ENCODE peak calls at places on chromosomes 2 and 18, in four cellular contexts. K is dorsolateral prefrontal cortex, F is fibroblast of mammary gland, S is RWPE1. G is an unnamed sample.

GRCh38 chr2:170714156-170715061 is 728 bp upstream of the SP5 start:
- DNase-seq in K (no peak), F (no peak), S (peak), G (no peak)

GRCh38 chr2:113700186-113700841 is 56.1 kb downstream of the SLC35F5 start:
- DNase-seq in K (no peak), F (no peak), S (no peak), G (no peak)

GRCh38 chr18:8499810-8500663 is 109.2 kb upstream of the RAB12 start:
- DNase-seq in K (no peak), F (no peak), S (no peak), G (no peak)

GRCh38 chr2:46257476-46257875 is 39.7 kb upstream of the EPAS1 start:
- DNase-seq in K (no peak), F (peak), S (no peak), G (no peak)

GRCh38 chr2:85769987-85770362 is 16.2 kb downstream of the ATOH8 start:
- DNase-seq in K (no peak), F (no peak), S (no peak), G (no peak)

GRCh38 chr2:176092270-176093144 is at the start of gene HOXD13:
- DNase-seq in K (no peak), F (no peak), S (no peak), G (no peak)

GRCh38 chr2:46135230-46135555 is 162.0 kb upstream of the EPAS1 start:
- DNase-seq in K (no peak), F (no peak), S (no peak), G (no peak)

GRCh38 chr2:6506311-6507258 is 359.1 kb downstream of the CMPK2 start:
- DNase-seq in K (no peak), F (peak), S (peak), G (no peak)

GRCh38 chr2:190670182-190670946 is 21.5 kb downstream of the NAB1 start:
- DNase-seq in K (no peak), F (no peak), S (no peak), G (no peak)

GRCh38 chr18:13400636-13401315 is 182.2 kb downstream of the LDLRAD4 start:
- DNase-seq in K (no peak), F (no peak), S (no peak), G (no peak)

GRCh38 chr18:11986061-11986460 is 4.8 kb downstream of the IMPA2 start:
- DNase-seq in K (no peak), F (no peak), S (no peak), G (no peak)

GRCh38 chr2:64203131-64204005 is 59.1 kb upstream of the PELI1 start:
- DNase-seq in K (no peak), F (peak), S (no peak), G (no peak)

GRCh38 chr2:102488063-102488462 is 15.0 kb downstream of the SLC9A4 start:
- DNase-seq in K (no peak), F (peak), S (peak), G (no peak)

GRCh38 chr2:5365871-5366461 is 326.2 kb upstream of the SOX11 start:
- DNase-seq in K (peak), F (no peak), S (peak), G (peak)

GRCh38 chr2:30037016-30037415 is 109.8 kb upstream of the YPEL5 start:
- DNase-seq in K (no peak), F (peak), S (no peak), G (no peak)

GRCh38 chr18:3401669-3402620 is 48.0 kb upstream of the TGIF1 start:
- DNase-seq in K (no peak), F (no peak), S (no peak), G (no peak)

GRCh38 chr2:216216951-216217903 is 108.1 kb downstream of the XRCC5 start:
- DNase-seq in K (no peak), F (peak), S (peak), G (no peak)

GRCh38 chr2:216215991-216216390 is 106.8 kb downstream of the XRCC5 start:
- DNase-seq in K (no peak), F (peak), S (peak), G (no peak)

GRCh38 chr2:216211614-216212013 is 102.5 kb downstream of the XRCC5 start:
- DNase-seq in K (no peak), F (no peak), S (no peak), G (no peak)

GRCh38 chr2:216217904-216218260 is 108.7 kb downstream of the XRCC5 start:
- DNase-seq in K (no peak), F (no peak), S (no peak), G (no peak)

DNA sequence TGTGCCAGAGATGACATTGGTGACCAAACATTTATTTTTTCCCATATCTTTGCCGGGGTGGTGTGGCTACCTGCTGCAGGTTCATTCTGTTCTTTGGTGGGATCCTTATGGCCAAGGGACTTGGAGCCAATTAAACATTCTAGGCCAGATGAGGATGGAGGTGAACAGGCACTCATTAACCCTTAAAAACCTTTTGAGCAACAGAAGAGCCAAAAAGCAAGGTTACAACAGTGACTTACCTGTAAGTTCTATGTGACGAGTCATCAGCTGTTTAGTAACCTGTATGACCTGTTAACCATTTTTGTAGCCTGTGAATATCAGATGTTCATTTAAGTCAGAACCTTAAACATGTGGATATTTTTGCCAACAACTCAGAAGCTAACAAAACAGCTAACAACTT is 105.6 kb downstream of the XRCC5 start:
- DNase-seq in K (no peak), F (no peak), S (no peak), G (no peak)
- TF ChIP-seq CTCF in K (no peak), F (no peak), S (no peak), G (no peak)

DNA sequence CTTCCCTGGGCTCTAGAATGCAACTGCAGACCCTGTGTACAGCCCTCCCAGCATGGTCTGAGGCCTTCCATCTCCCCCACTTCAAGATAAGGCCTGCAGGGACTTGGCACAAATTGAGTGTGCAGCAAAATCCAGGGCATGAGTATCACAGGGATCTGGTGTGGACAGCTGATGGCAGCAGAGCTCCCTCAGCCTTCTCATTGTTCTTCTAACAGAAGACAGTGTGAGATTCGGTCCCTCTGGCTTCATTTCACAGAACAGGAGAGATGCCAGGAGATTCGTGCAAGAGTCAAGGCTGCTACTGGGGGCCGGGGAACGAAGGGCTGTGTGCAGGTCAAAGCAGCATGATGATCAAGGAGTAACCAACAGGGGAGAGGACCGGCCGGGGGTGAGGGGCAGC is 85.8 kb downstream of the UXS1 start:
- DNase-seq in K (peak), F (peak), S (no peak), G (no peak)
- TF ChIP-seq CTCF in K (peak), F (peak), S (peak), G (no peak)

DNA sequence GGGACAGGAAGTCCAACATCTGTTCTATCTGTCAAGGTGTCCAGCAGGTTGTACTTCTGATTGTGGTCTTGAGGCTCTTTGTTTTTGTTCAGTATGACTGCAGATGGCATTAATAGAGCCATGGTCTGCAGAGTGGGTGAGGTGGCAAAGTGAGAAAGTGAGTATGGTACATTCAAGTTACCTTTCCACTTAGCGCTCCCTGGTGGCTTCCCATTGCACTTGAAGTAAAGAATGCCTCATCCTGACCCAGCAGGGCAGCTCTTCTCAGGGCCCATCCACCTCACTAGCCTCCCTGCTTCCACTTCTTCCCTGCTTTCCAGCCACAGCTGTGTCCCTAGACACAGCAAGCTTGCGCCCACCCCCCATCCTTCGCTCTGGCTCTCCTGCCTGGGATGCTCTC is 148.0 kb upstream of the ALPP start:
- DNase-seq in K (no peak), F (peak), S (no peak), G (no peak)
- TF ChIP-seq CTCF in K (no peak), F (peak), S (no peak), G (peak)

DNA sequence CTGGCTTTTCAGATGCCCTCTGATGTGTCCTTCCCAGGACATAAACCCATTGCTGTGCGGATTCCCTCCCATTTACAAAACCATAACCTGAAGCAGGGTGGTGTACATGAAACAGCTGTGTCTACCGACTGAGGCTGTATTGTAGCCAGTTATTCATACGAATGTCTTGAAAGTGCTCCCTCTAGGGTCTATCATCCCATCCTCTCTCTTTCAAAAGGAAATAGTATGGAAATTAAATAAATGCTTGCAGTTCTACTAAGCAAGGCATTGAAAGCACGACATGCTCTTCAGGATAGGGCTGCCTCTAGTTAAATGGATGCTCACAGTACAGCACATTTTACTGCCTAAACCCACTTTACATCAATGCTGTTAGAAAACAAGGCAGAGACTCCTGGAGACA is 112.2 kb upstream of the PXDN start:
- DNase-seq in K (no peak), F (no peak), S (no peak), G (no peak)
- TF ChIP-seq CTCF in K (no peak), F (no peak), S (no peak), G (no peak)

GRCh38 chr2:208136695-208137094 is 7.1 kb upstream of the CRYGC start:
- DNase-seq in K (no peak), F (no peak), S (no peak), G (no peak)
- TF ChIP-seq CTCF in K (no peak), F (no peak), S (no peak), G (no peak)